ENCODE peak calls at places on chromosomes 11 and 22, in ten cellular contexts. W is ACHN; D is transverse colon; H is AG08396; J is effector memory CD4-positive, alpha-beta T cell; T is DMS153; V is stimulated activated CD8-positive, alpha-beta memory T cell treated with anti-CD3 and anti-CD28 coated beads, Interleukin-7, amount 100 ng/mL, for 1 hour; I is NCI-H748 treated with DMSO at 0.1 percent for 48 hours; E is activated CD8-positive, alpha-beta memory T cell treated with anti-CD3 and anti-CD28 coated beads, Interleukin-2, amount 50 U/mL, for 48 hours; U is A673. O is an unnamed sample.

GRCh38 chr11:107468596-107468995 is 11.0 kb upstream of the CWF19L2 start:
- DNase-seq in H (no peak), I (no peak), T (no peak), D (no peak), U (peak; percentile 69), W (no peak), J (no peak), E (no peak), V (no peak), O (no peak)

GRCh38 chr22:37121887-37122591 is 12.5 kb upstream of the TMPRSS6 start:
- DNase-seq in E (peak; percentile 89), I (peak; percentile 23), J (peak; percentile 95), U (no peak), W (peak; percentile 76), H (no peak), D (peak; percentile 53), V (peak; percentile 77), T (peak; percentile 80), O (peak; percentile 25)

GRCh38 chr11:548700-549603 is 11.6 kb downstream of the LMNTD2 start:
- DNase-seq in H (no peak), I (no peak), J (no peak), U (no peak), D (no peak), V (no peak), W (no peak), E (no peak), T (no peak), O (no peak)

GRCh38 chr11:42768576-42768975 is 543.2 kb upstream of the API5 start:
- DNase-seq in J (no peak), W (no peak), E (no peak), I (no peak), H (no peak), T (no peak), D (no peak), V (no peak), U (no peak), O (no peak)

GRCh38 chr11:124199702-124200101 is 16.6 kb downstream of the OR10D3 start:
- DNase-seq in W (no peak), D (no peak), H (peak; percentile 12), E (no peak), J (no peak), V (no peak), U (peak; percentile 11), I (no peak), T (peak; percentile 57), O (peak; percentile 14)

GRCh38 chr22:50342651-50343540 is at the start of gene PPP6R2:
- DNase-seq in J (peak; percentile 81), U (peak; percentile 85), W (peak; percentile 68), D (peak; percentile 88), E (peak; percentile 98), I (peak; percentile 61), T (no peak), H (peak; percentile 95), V (peak; percentile 83), O (no peak)

GRCh38 chr22:28441720-28442263 is 237.8 kb downstream of the TTC28 start:
- DNase-seq in J (no peak), E (no peak), D (no peak), I (no peak), H (peak; percentile 28), U (no peak), T (no peak), W (peak; percentile 2), V (no peak), O (no peak)

GRCh38 chr11:19756675-19757475 is 44.2 kb downstream of the NAV2 start:
- DNase-seq in T (no peak), W (no peak), U (no peak), H (no peak), V (no peak), E (no peak), J (no peak), I (no peak), D (no peak), O (no peak)

GRCh38 chr11:105611414-105611813 is 1.5 kb downstream of the GRIA4 start:
- DNase-seq in W (no peak), J (no peak), U (no peak), T (no peak), D (no peak), I (no peak), V (no peak), E (no peak), H (no peak), O (no peak)

GRCh38 chr22:19817561-19818263 is 37.0 kb downstream of the GNB1L start:
- DNase-seq in H (no peak), E (peak; percentile 49), T (no peak), W (no peak), D (no peak), V (no peak), J (no peak), I (no peak), U (no peak), O (no peak)

GRCh38 chr11:61345170-61345610 is 12.2 kb downstream of the TKFC start:
- DNase-seq in D (no peak), J (no peak), V (no peak), W (no peak), T (no peak), E (no peak), U (no peak), I (no peak), H (no peak), O (no peak)

GRCh38 chr22:41341990-41342389 is 39.8 kb upstream of the TEF start:
- DNase-seq in T (no peak), D (no peak), W (no peak), E (no peak), J (no peak), V (no peak), H (no peak), I (no peak), U (no peak), O (no peak)

GRCh38 chr11:58330861-58331260 is 28.0 kb downstream of the OR5B17 start:
- DNase-seq in W (no peak), E (no peak), T (no peak), I (no peak), U (no peak), H (no peak), V (no peak), J (no peak), D (no peak), O (no peak)

GRCh38 chr11:127199306-127199801 is 198.8 kb upstream of the KIRREL3 start:
- DNase-seq in I (no peak), V (no peak), H (no peak), W (no peak), T (no peak), E (no peak), U (no peak), D (no peak), J (no peak), O (no peak)

GRCh38 chr22:26610072-26610958 is 7.5 kb downstream of the CRYBB1 start:
- DNase-seq in V (no peak), U (peak; percentile 18), E (peak; percentile 69), H (peak; percentile 88), I (no peak), J (no peak), T (no peak), W (peak; percentile 82), D (peak; percentile 75), O (no peak)

GRCh38 chr11:27388869-27389268 is 25.9 kb upstream of the CCDC34 start:
- DNase-seq in W (no peak), D (no peak), J (no peak), I (no peak), U (no peak), V (no peak), H (no peak), E (no peak), T (no peak), O (no peak)

GRCh38 chr22:20125201-20126174 is 6.1 kb upstream of the ZDHHC8 start:
- DNase-seq in E (no peak), I (no peak), U (no peak), H (no peak), J (no peak), T (no peak), V (no peak), W (no peak), D (no peak), O (no peak)

O was measured in SHP77 treated with DMSO at 0.1 percent for 48 hours.